ENCODE peak calls at places on chromosome 4, in seven cellular contexts. Y, M, Z, P, Q, A and R are unnamed samples.

GRCh38 chr4:4727536-4727935 is 131.9 kb upstream of the MSX1 start:
- DNase-seq in Y (no peak), A (no peak), M (no peak), Z (no peak), P (no peak), Q (no peak), R (no peak)

GRCh38 chr4:39591290-39591689 is 47.4 kb downstream of the SMIM14 start:
- DNase-seq in Y (peak; percentile 50), Z (no peak), A (no peak), Q (no peak), M (no peak), P (peak; percentile 31), R (no peak)

GRCh38 chr4:158530391-158530790 is 8.7 kb downstream of the RXFP1 start:
- DNase-seq in Y (peak; percentile 6), Q (no peak), M (no peak), P (no peak), Z (no peak), A (no peak), R (no peak)

GRCh38 chr4:132108784-132109183 is 1040.3 kb upstream of the PCDH10 start:
- DNase-seq in M (no peak), Q (no peak), P (peak; percentile 17), Z (no peak), A (no peak), Y (peak; percentile 79), R (no peak)

GRCh38 chr4:11765849-11766453 is 337.3 kb upstream of the HS3ST1 start:
- DNase-seq in Q (peak; percentile 60), A (no peak), Z (no peak), M (no peak), P (peak; percentile 41), Y (peak; percentile 37), R (no peak)

GRCh38 chr4:4762909-4763814 is 96.3 kb upstream of the MSX1 start:
- DNase-seq in A (no peak), Q (peak; percentile 63), Z (no peak), M (no peak), P (peak; percentile 41), Y (peak; percentile 59), R (no peak)

GRCh38 chr4:37936889-37937498 is 23.2 kb upstream of the PTTG2 start:
- DNase-seq in Z (peak; percentile 80), A (no peak), P (no peak), M (no peak), Q (no peak), Y (no peak), R (no peak)

GRCh38 chr4:55216871-55217635 is 91.7 kb upstream of the KDR start:
- DNase-seq in P (no peak), M (no peak), Z (no peak), Q (no peak), A (no peak), Y (no peak), R (no peak)

GRCh38 chr4:158775091-158775651 is 6.3 kb downstream of the FNIP2 start:
- DNase-seq in Q (no peak), A (no peak), Z (no peak), P (peak; percentile 42), M (no peak), Y (peak; percentile 68), R (peak; percentile 32)

GRCh38 chr4:8117278-8117682 is 41.3 kb downstream of the ABLIM2 start:
- DNase-seq in Z (no peak), M (peak; percentile 84), A (no peak), P (peak; percentile 6), Q (peak; percentile 32), Y (peak; percentile 3), R (no peak)

GRCh38 chr4:37648084-37648817 is 37.9 kb downstream of the RELL1 start:
- DNase-seq in A (no peak), Y (peak; percentile 96), Q (no peak), M (peak; percentile 65), Z (no peak), P (peak; percentile 87), R (no peak)

GRCh38 chr4:154367659-154368058 is 123.9 kb downstream of the DCHS2 start:
- DNase-seq in A (no peak), Z (no peak), Q (no peak), M (no peak), Y (no peak), P (no peak), R (no peak)

GRCh38 chr4:30828290-30828926 is 108.2 kb downstream of the PCDH7 start:
- DNase-seq in A (no peak), P (peak; percentile 67), M (no peak), Y (peak; percentile 18), Z (no peak), Q (no peak), R (no peak)

GRCh38 chr4:173415885-173416658 is 17.2 kb upstream of the SCRG1 start:
- DNase-seq in Y (no peak), A (peak; percentile 58), Q (no peak), Z (peak; percentile 81), P (peak; percentile 87), M (no peak), R (peak; percentile 81)

GRCh38 chr4:132203618-132204017 is 945.5 kb upstream of the PCDH10 start:
- DNase-seq in M (no peak), A (no peak), Z (no peak), Q (no peak), Y (no peak), P (no peak), R (no peak)

GRCh38 chr4:87112063-87112462 is 108.4 kb downstream of the KLHL8 start:
- DNase-seq in Y (peak; percentile 62), Z (no peak), A (no peak), Q (no peak), P (no peak), M (no peak), R (no peak)

GRCh38 chr4:102321260-102321991 is 23.9 kb downstream of the SLC39A8 start:
- DNase-seq in Q (no peak), A (no peak), Z (no peak), P (no peak), Y (no peak), M (no peak), R (no peak)

GRCh38 chr4:187586892-187587291 is 408.7 kb upstream of the ZFP42 start:
- DNase-seq in Y (no peak), A (no peak), M (no peak), P (no peak), Q (no peak), Z (no peak), R (no peak)

GRCh38 chr4:105586638-105587328 is 34.4 kb downstream of the ARHGEF38 start:
- DNase-seq in Q (no peak), P (no peak), Z (no peak), M (no peak), A (no peak), Y (no peak), R (no peak)

GRCh38 chr4:53227451-53227850 is 138.4 kb downstream of the SCFD2 start:
- DNase-seq in Y (no peak), A (no peak), Z (no peak), P (no peak), M (no peak), Q (no peak), R (no peak)

GRCh38 chr4:91322961-91323360 is 980.8 kb upstream of the GRID2 start:
- DNase-seq in Z (no peak), A (no peak), Y (no peak), Q (no peak), M (no peak), P (no peak), R (no peak)

GRCh38 chr4:154559141-154559841 is 3.5 kb upstream of the FGB start:
- DNase-seq in A (no peak), P (peak; percentile 63), Y (peak; percentile 65), Q (peak; percentile 49), M (no peak), Z (no peak), R (no peak)

GRCh38 chr4:181077416-181077815 is 1165.8 kb upstream of the TENM3 start:
- DNase-seq in Y (no peak), P (no peak), Z (no peak), A (no peak), M (no peak), Q (no peak), R (no peak)

GRCh38 chr4:165875446-165875845 is 2.4 kb downstream of the TLL1 start:
- DNase-seq in A (no peak), P (no peak), Z (no peak), M (no peak), Y (no peak), Q (no peak), R (no peak)

GRCh38 chr4:165874072-165874798 is 1.2 kb downstream of the TLL1 start:
- DNase-seq in Y (no peak), Z (no peak), P (peak; percentile 50), M (peak; percentile 34), Q (peak; percentile 24), A (no peak), R (peak; percentile 39)

GRCh38 chr4:165872443-165873297 is at the start of gene TLL1:
- DNase-seq in A (no peak), Y (no peak), Q (peak; percentile 42), M (no peak), Z (no peak), P (peak; percentile 45), R (peak; percentile 73)

GRCh38 chr4:165874799-165875371 is 1.8 kb downstream of the TLL1 start:
- DNase-seq in M (peak; percentile 45), Z (no peak), Q (peak; percentile 38), Y (no peak), P (peak; percentile 34), A (no peak), R (no peak)

GRCh38 chr4:165873298-165874071 is 448 bp downstream of the TLL1 start:
- DNase-seq in A (no peak), M (peak; percentile 60), P (peak; percentile 56), Q (peak; percentile 74), Z (no peak), Y (no peak), R (no peak)
- H3K27ac ChIP-seq in A (no peak overlapping the region), M (peak overlapping the region; percentile 37), P (peak overlapping the region; percentile 18), Q (no peak overlapping the region), Z (no peak overlapping the region), Y (no peak overlapping the region), R (no peak overlapping the region)

GRCh38 chr4:13657016-13657415 is 29.5 kb upstream of the BOD1L1 start:
- DNase-seq in P (no peak), M (no peak), Z (no peak), Y (no peak), A (no peak), Q (no peak), R (no peak)
- H3K4me3 ChIP-seq in P (peak overlapping the region; percentile 50), M (peak overlapping the region; percentile 23), Z (no peak overlapping the region), Y (peak overlapping the region; percentile 44), A (no peak overlapping the region), Q (no peak overlapping the region), R (no peak overlapping the region)

DNA sequence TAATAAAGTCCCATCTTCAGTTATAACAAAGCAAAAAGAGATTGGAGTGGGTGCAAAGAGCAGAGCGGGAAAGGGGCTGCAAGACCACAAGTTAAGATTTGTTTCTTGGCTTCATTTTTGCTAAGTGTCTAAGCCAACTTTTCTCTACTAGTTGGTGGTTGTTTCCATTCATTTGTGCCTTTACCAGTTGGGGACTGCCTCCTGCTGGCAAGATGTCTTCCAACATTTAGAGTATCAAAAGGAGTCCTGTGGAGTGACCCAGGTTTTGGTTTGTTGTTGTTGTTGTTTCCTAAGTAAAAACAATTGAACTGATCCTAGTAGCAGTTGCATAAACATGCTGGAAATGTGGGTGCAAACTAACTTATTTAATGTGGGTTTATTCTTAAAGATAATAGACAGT is 121.1 kb downstream of the SPATA18 start:
- DNase-seq in Q (no peak), Y (no peak), P (peak; percentile 9), Z (no peak), M (no peak), A (no peak), R (no peak)
- TF ChIP-seq CTCF in Q (peak; percentile 31), Y (peak; percentile 36), P (peak; percentile 52), Z (no peak), M (no peak), A (no peak), R (no peak)

DNA sequence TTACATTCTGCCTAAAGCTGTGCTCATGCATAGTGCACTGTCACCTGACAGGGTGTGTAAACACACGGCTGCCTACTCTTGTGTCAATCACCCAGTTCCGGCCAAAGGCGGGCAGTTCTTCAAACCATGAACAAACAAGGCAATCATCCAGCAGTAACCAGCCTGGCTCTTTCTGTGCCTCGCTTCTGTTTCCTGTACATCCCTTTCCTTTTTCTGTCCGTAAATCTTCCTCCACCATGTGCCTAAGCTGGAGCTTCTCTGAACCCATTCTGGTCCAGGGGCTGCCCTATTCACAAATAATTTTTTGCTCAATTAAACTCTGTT is 60.8 kb upstream of the CBR4 start:
- DNase-seq in P (peak; percentile 72), M (no peak), Y (no peak), Q (no peak), Z (no peak), A (no peak), R (no peak)
- H3K27ac ChIP-seq in P (peak overlapping the region; percentile 94), M (peak overlapping the region; percentile 74), Y (no peak overlapping the region), Q (no peak overlapping the region), Z (no peak overlapping the region), A (no peak overlapping the region), R (no peak overlapping the region)